ENCODE peak calls at places on chromosomes 3 and 15, in five cellular contexts. L, P, K, A and T are unnamed samples.

GRCh38 chr3:111594205-111594604 is 941 bp downstream of the ZBED2 start:
- DNase-seq in L (no peak), P (no peak), K (no peak), A (peak; percentile 23), T (no peak)

GRCh38 chr3:120093119-120093922 is 926 bp downstream of the GSK3B start:
- DNase-seq in P (no peak), K (peak; percentile 57), A (peak; percentile 92), L (no peak), T (no peak)

GRCh38 chr3:96843505-96844203 is 29.3 kb downstream of the EPHA6 start:
- DNase-seq in A (no peak), K (no peak), P (no peak), L (no peak), T (no peak)

GRCh38 chr3:179373938-179374337 is 26.4 kb downstream of the MFN1 start:
- DNase-seq in K (no peak), P (no peak), A (no peak), L (no peak), T (no peak)

GRCh38 chr3:197023241-197023997 is 6.2 kb downstream of the MELTF start:
- DNase-seq in A (no peak), P (peak; percentile 62), L (peak; percentile 77), K (peak; percentile 35), T (peak; percentile 86)

GRCh38 chr3:153959321-153959717 is 161.9 kb upstream of the ARHGEF26 start:
- DNase-seq in K (no peak), P (no peak), L (no peak), A (no peak), T (no peak)

GRCh38 chr3:111714305-111714704 is 119.2 kb upstream of the ZBED2 start:
- DNase-seq in L (no peak), P (no peak), K (no peak), A (no peak), T (no peak)

GRCh38 chr3:50320853-50321145 is 1.7 kb downstream of the HYAL2 start:
- DNase-seq in A (no peak), L (no peak), K (no peak), P (no peak), T (no peak)

GRCh38 chr3:176439729-176440128 is 757.6 kb downstream of the TBL1XR1 start:
- DNase-seq in L (no peak), P (no peak), A (no peak), K (no peak), T (no peak)

GRCh38 chr15:82307714-82308081 is 41.6 kb downstream of the GOLGA6L10 start:
- DNase-seq in K (no peak), L (peak; percentile 51), A (no peak), P (no peak), T (no peak)

GRCh38 chr3:34938784-34939183 is 700.5 kb upstream of the ARPP21 start:
- DNase-seq in K (no peak), L (no peak), A (no peak), P (no peak), T (no peak)

GRCh38 chr3:152459572-152459971 is 190.8 kb downstream of the MBNL1 start:
- DNase-seq in K (no peak), A (no peak), L (no peak), P (no peak), T (no peak)

GRCh38 chr3:14564741-14565140 is 24.6 kb upstream of the GRIP2 start:
- DNase-seq in L (no peak), P (no peak), A (no peak), K (no peak), T (no peak)

GRCh38 chr15:59313703-59314332 is 58.9 kb downstream of the MYO1E start:
- DNase-seq in P (peak; percentile 78), K (peak; percentile 82), L (no peak), A (no peak), T (peak; percentile 59)

GRCh38 chr3:177968891-177969290 is 567.3 kb upstream of the KCNMB2 start:
- DNase-seq in L (no peak), K (no peak), P (no peak), A (no peak), T (no peak)

GRCh38 chr3:64730651-64731050 is 42.9 kb upstream of the ADAMTS9 start:
- DNase-seq in A (no peak), P (no peak), K (no peak), L (no peak), T (no peak)

GRCh38 chr3:61624300-61624699 is 62.9 kb downstream of the PTPRG start:
- DNase-seq in P (no peak), A (no peak), L (no peak), K (no peak), T (no peak)

GRCh38 chr3:112770026-112770626 is 76.5 kb downstream of the CD200R1L start:
- DNase-seq in K (no peak), P (no peak), A (peak; percentile 76), L (no peak), T (no peak)

GRCh38 chr15:70480196-70480856 is 283.0 kb downstream of the UACA start:
- DNase-seq in P (no peak), A (no peak), L (no peak), K (no peak), T (peak; percentile 72)